ENCODE peak calls at places on chromosomes 13 and 19, in eight cellular contexts. I, G, Q, D, P, K, S and C are unnamed samples.
A peak's percentile ranks its signal among the peaks of the same experiment; 100 is the strongest.

GRCh38 chr19:35068941-35069634 is 27.6 kb downstream of the HPN start:
- DNase-seq in K (no peak), I (no peak), P (no peak), G (no peak), Q (no peak), S (no peak), D (no peak), C (no peak)

GRCh38 chr13:37775871-37776270 is 93.7 kb downstream of the TRPC4 start:
- DNase-seq in G (no peak), S (no peak), P (no peak), K (peak; percentile 41), D (no peak), I (no peak), Q (no peak), C (no peak)

GRCh38 chr19:47582320-47582909 is 9.5 kb upstream of the ZNF541 start:
- DNase-seq in Q (no peak), G (no peak), K (no peak), S (no peak), P (no peak), I (peak; percentile 44), D (no peak), C (no peak)

GRCh38 chr13:40776681-40777165 is 5.7 kb upstream of the MRPS31 start:
- DNase-seq in P (no peak), G (no peak), D (no peak), S (peak; percentile 79), Q (peak; percentile 65), I (peak; percentile 60), K (peak; percentile 28), C (no peak)

GRCh38 chr19:6061420-6062130 is 48.7 kb downstream of the RFX2 start:
- DNase-seq in K (no peak), I (peak; percentile 51), S (no peak), P (peak; percentile 41), D (no peak), Q (no peak), G (no peak), C (peak; percentile 43)

GRCh38 chr13:33207616-33207964 is 78.0 kb downstream of the STARD13 start:
- DNase-seq in G (no peak), K (no peak), D (peak; percentile 83), P (no peak), Q (no peak), I (no peak), S (no peak), C (no peak)

GRCh38 chr19:58563034-58563573 is 4.7 kb upstream of the UBE2M start:
- DNase-seq in K (peak; percentile 59), Q (no peak), G (no peak), S (peak; percentile 60), I (no peak), P (peak; percentile 85), D (no peak), C (peak; percentile 84)

GRCh38 chr19:45508931-45509691 is 1.8 kb downstream of the VASP start:
- DNase-seq in G (peak; percentile 76), I (peak; percentile 51), Q (no peak), K (peak; percentile 80), D (no peak), S (peak; percentile 61), P (peak; percentile 94), C (no peak)

GRCh38 chr19:50162988-50163387 is at the start of gene IZUMO2:
- DNase-seq in I (no peak), K (no peak), S (peak; percentile 11), G (no peak), Q (no peak), P (peak; percentile 65), D (no peak), C (no peak)

GRCh38 chr19:3224346-3225325 is at the start of gene CELF5:
- DNase-seq in G (peak; percentile 89), Q (peak; percentile 54), P (no peak), D (no peak), K (peak; percentile 25), I (peak; percentile 16), S (peak; percentile 72), C (no peak)

GRCh38 chr13:114311908-114312307 is 2.4 kb upstream of the CHAMP1 start:
- DNase-seq in Q (no peak), I (no peak), K (no peak), P (no peak), G (no peak), S (no peak), D (no peak), C (no peak)

GRCh38 chr19:44814517-44814916 is 5.6 kb downstream of the BCAM start:
- DNase-seq in D (no peak), G (no peak), Q (no peak), I (no peak), S (no peak), K (no peak), P (no peak), C (no peak)

GRCh38 chr19:40697007-40697406 is 6.6 kb upstream of the NUMBL start:
- DNase-seq in I (no peak), P (no peak), G (no peak), D (no peak), K (no peak), S (no peak), Q (no peak), C (no peak)

GRCh38 chr13:20482275-20482761 is 43.3 kb downstream of the CRYL1 start:
- DNase-seq in G (no peak), Q (no peak), I (no peak), S (no peak), P (no peak), K (no peak), D (no peak), C (no peak)

GRCh38 chr19:39846678-39847486 is 703 bp upstream of the FBL start:
- DNase-seq in Q (no peak), K (no peak), S (no peak), P (no peak), D (no peak), I (no peak), G (no peak), C (no peak)

GRCh38 chr13:106117035-106117434 is 418.4 kb downstream of the EFNB2 start:
- DNase-seq in Q (no peak), I (no peak), D (no peak), K (no peak), S (no peak), G (no peak), P (no peak), C (no peak)

GRCh38 chr13:66492479-66492878 is 737.7 kb downstream of the PCDH9 start:
- DNase-seq in P (no peak), S (no peak), I (no peak), G (no peak), D (no peak), Q (no peak), K (peak; percentile 40), C (no peak)

GRCh38 chr19:18635831-18636182 is 1.0 kb upstream of the KLHL26 start:
- DNase-seq in P (no peak), Q (no peak), D (no peak), G (no peak), K (no peak), S (no peak), I (no peak), C (no peak)

GRCh38 chr13:43014162-43014561 is 9.2 kb upstream of the DNAJC15 start:
- DNase-seq in G (no peak), P (no peak), D (no peak), S (no peak), K (no peak), I (no peak), Q (no peak), C (no peak)

GRCh38 chr19:45469835-45470146 is 2.0 kb downstream of the FOSB start:
- DNase-seq in I (no peak), P (no peak), S (peak; percentile 83), G (peak; percentile 82), K (no peak), D (no peak), Q (peak; percentile 67), C (no peak)

GRCh38 chr19:7427944-7428343 is 60.9 kb downstream of the PEX11G start:
- DNase-seq in K (no peak), Q (no peak), S (no peak), P (no peak), I (no peak), G (no peak), D (no peak), C (no peak)

GRCh38 chr13:112877066-112877465 is 91.9 kb upstream of the MCF2L start:
- DNase-seq in D (no peak), G (no peak), K (no peak), P (peak; percentile 45), S (no peak), I (no peak), Q (no peak), C (peak; percentile 74)

GRCh38 chr13:89490661-89491060 is 1819.5 kb downstream of the SLITRK5 start:
- DNase-seq in K (peak; percentile 29), D (no peak), G (no peak), Q (no peak), I (no peak), S (no peak), P (no peak), C (no peak)

GRCh38 chr13:99198630-99199029 is 2.0 kb upstream of the UBAC2 start:
- DNase-seq in G (no peak), S (no peak), K (no peak), P (no peak), I (no peak), Q (no peak), D (no peak), C (no peak)

GRCh38 chr19:44615529-44616247 is 2.3 kb downstream of the IGSF23 start:
- DNase-seq in G (no peak), Q (no peak), D (no peak), S (no peak), K (no peak), P (no peak), I (no peak), C (no peak)

GRCh38 chr19:6639439-6639838 is 30.5 kb downstream of the TNFSF14 start:
- DNase-seq in S (peak; percentile 42), Q (no peak), I (peak; percentile 78), K (peak; percentile 90), P (no peak), G (no peak), D (no peak), C (no peak)

GRCh38 chr13:95253033-95253432 is 48.2 kb downstream of the ABCC4 start:
- DNase-seq in G (no peak), Q (no peak), P (no peak), D (no peak), I (no peak), S (no peak), K (no peak), C (no peak)

GRCh38 chr13:92886535-92887098 is 340.0 kb upstream of the GPC6 start:
- DNase-seq in I (no peak), P (no peak), S (no peak), G (no peak), K (no peak), Q (no peak), D (no peak), C (no peak)

GRCh38 chr13:27383104-27383921 is 41.1 kb upstream of the GTF3A start:
- DNase-seq in P (no peak), I (no peak), S (no peak), K (no peak), D (no peak), Q (no peak), G (no peak), C (no peak)

GRCh38 chr13:112141643-112142400 is 74.9 kb downstream of the SOX1 start:
- DNase-seq in P (no peak), I (no peak), K (no peak), Q (no peak), G (no peak), S (no peak), D (no peak), C (peak; percentile 65)

GRCh38 chr19:1353144-1353543 is 30.6 kb upstream of the NDUFS7 start:
- DNase-seq in D (no peak), K (no peak), G (no peak), I (no peak), P (no peak), Q (no peak), S (no peak), C (no peak)

GRCh38 chr19:7554990-7555864 is 19.7 kb downstream of the PNPLA6 start:
- DNase-seq in I (no peak), S (peak; percentile 46), G (peak; percentile 69), Q (no peak), K (no peak), D (no peak), P (no peak), C (no peak)

GRCh38 chr13:24052547-24052981 is 108.0 kb upstream of the SPATA13 start:
- DNase-seq in Q (no peak), S (no peak), G (peak; percentile 45), D (no peak), I (no peak), K (no peak), P (no peak), C (no peak)

GRCh38 chr19:38120471-38121030 is 103.5 kb downstream of the DPF1 start:
- DNase-seq in S (no peak), G (no peak), P (no peak), Q (no peak), D (no peak), K (no peak), I (no peak), C (no peak)